ENCODE peak calls at places on chromosomes 7 and 10, in nine cellular contexts. S is H1, Y is small intestine, L is lower lobe of right lung, I is heart left ventricle, R is right atrium auricular region, A is psoas muscle, Z is IMR-90, B is PC-3. H is an unnamed sample.

GRCh38 chr7:7428806-7429205 is 106.9 kb downstream of the COL28A1 start:
- DNase-seq in Z (peak), B (peak), R (no peak), A (no peak), I (no peak), S (no peak), L (no peak), Y (no peak), H (no peak)

GRCh38 chr10:24952146-24952700 is at the start of gene PRTFDC1:
- DNase-seq in S (no peak), B (peak), A (peak), I (peak), R (no peak), L (peak), Y (peak), Z (no peak), H (no peak)

GRCh38 chr10:1169186-1169885 is 113.2 kb downstream of the WDR37 start:
- DNase-seq in I (no peak), B (no peak), A (no peak), Y (no peak), R (no peak), L (no peak), S (no peak), Z (no peak), H (no peak)

GRCh38 chr10:103666109-103666508 is 172.6 kb downstream of the NEURL1 start:
- DNase-seq in Z (peak), R (no peak), B (peak), I (no peak), L (no peak), S (no peak), Y (no peak), A (no peak), H (peak)

GRCh38 chr10:74206727-74207126 is 55.7 kb downstream of the ADK start:
- DNase-seq in L (no peak), Z (no peak), I (no peak), A (peak), B (peak), S (no peak), R (no peak), Y (peak), H (peak)

GRCh38 chr10:129956902-129957673 is 7.0 kb downstream of the EBF3 start:
- DNase-seq in R (no peak), Z (no peak), I (no peak), A (no peak), L (no peak), S (no peak), B (no peak), Y (no peak), H (no peak)

GRCh38 chr10:106559442-106559841 is 605.1 kb downstream of the SORCS1 start:
- DNase-seq in L (no peak), A (no peak), B (peak), Z (peak), S (no peak), I (no peak), R (no peak), Y (no peak), H (no peak)

GRCh38 chr7:22039696-22040095 is 94.0 kb upstream of the CDCA7L start:
- DNase-seq in Y (no peak), I (no peak), L (no peak), R (no peak), S (no peak), B (no peak), Z (no peak), A (no peak), H (no peak)

GRCh38 chr7:2811476-2812118 is 32.5 kb downstream of the GNA12 start:
- DNase-seq in I (no peak), S (no peak), Y (no peak), Z (no peak), L (peak), A (peak), R (peak), B (no peak), H (peak)

GRCh38 chr7:158828343-158829020 is 827 bp downstream of the ESYT2 start:
- DNase-seq in Y (peak), R (no peak), S (no peak), A (peak), I (peak), B (no peak), L (peak), Z (no peak), H (no peak)

GRCh38 chr10:4770766-4771553 is 55.0 kb upstream of the AKR1E2 start:
- DNase-seq in A (no peak), B (peak), Y (peak), R (no peak), Z (peak), I (no peak), L (no peak), S (no peak), H (peak)

GRCh38 chr10:83960125-83960524 is 179.2 kb upstream of the GHITM start:
- DNase-seq in Y (no peak), S (no peak), B (no peak), L (no peak), R (no peak), I (no peak), A (no peak), Z (no peak), H (no peak)

GRCh38 chr10:120942806-120943413 is 91.7 kb downstream of the WDR11 start:
- DNase-seq in Y (peak), B (peak), A (peak), L (peak), S (peak), R (peak), I (peak), Z (peak), H (peak)
- H3K4me3 ChIP-seq in Y (no peak), B (no peak), A (no peak), L (no peak), S (no peak), R (no peak), I (no peak), Z (no peak), H (no peak)

GRCh38 chr7:1694981-1695511 is 25.0 kb downstream of the ELFN1 start:
- DNase-seq in I (no peak), L (peak), A (no peak), Z (no peak), S (no peak), R (no peak), Y (no peak), B (no peak), H (no peak)

GRCh38 chr7:1695800-1696454 is 25.9 kb downstream of the ELFN1 start:
- DNase-seq in L (no peak), R (no peak), I (no peak), B (no peak), A (no peak), S (no peak), Z (no peak), Y (no peak), H (no peak)

GRCh38 chr7:1697499-1698125 is 27.5 kb downstream of the ELFN1 start:
- DNase-seq in Y (no peak), A (no peak), R (no peak), B (no peak), Z (no peak), S (no peak), I (no peak), L (no peak), H (no peak)

GRCh38 chr7:1698221-1698620 is 28.1 kb downstream of the ELFN1 start:
- DNase-seq in I (no peak), L (no peak), Y (no peak), S (no peak), Z (no peak), R (no peak), B (no peak), A (no peak), H (no peak)

GRCh38 chr7:1696671-1697498 is 26.8 kb downstream of the ELFN1 start:
- DNase-seq in S (no peak), Y (no peak), R (no peak), I (no peak), B (no peak), L (peak), A (no peak), Z (no peak), H (no peak)
- H3K4me3 ChIP-seq in S (no peak), Y (no peak), R (no peak), I (no peak), B (no peak), L (no peak), A (no peak), Z (no peak), H (no peak)

GRCh38 chr7:116445447-116445846 is 54.1 kb upstream of the CAV2 start:
- DNase-seq in R (no peak), A (no peak), Z (no peak), S (no peak), Y (no peak), B (no peak), L (no peak), I (no peak), H (no peak)
- H3K4me3 ChIP-seq in R (no peak), A (no peak), Z (no peak), S (no peak), Y (no peak), B (no peak), L (no peak), I (no peak), H (no peak)

GRCh38 chr7:39621784-39622411 is 1.5 kb upstream of the RALA start:
- DNase-seq in Z (peak), L (no peak), A (no peak), R (no peak), S (no peak), I (no peak), B (no peak), Y (no peak), H (no peak)
- H3K4me3 ChIP-seq in Z (no peak), L (no peak), A (peak), R (no peak), S (peak), I (no peak), B (peak), Y (no peak), H (peak)

GRCh38 chr7:4790078-4790465 is 14.6 kb downstream of the AP5Z1 start:
- DNase-seq in R (no peak), S (no peak), L (no peak), Z (no peak), A (no peak), I (no peak), Y (no peak), B (no peak), H (no peak)

GRCh38 chr7:4792537-4793126 is 17.2 kb downstream of the AP5Z1 start:
- DNase-seq in R (no peak), Z (no peak), I (no peak), L (peak), S (no peak), A (no peak), B (no peak), Y (peak), H (no peak)

GRCh38 chr7:4790516-4790991 is 15.1 kb downstream of the AP5Z1 start:
- DNase-seq in Y (no peak), I (no peak), L (no peak), A (no peak), B (no peak), Z (no peak), S (no peak), R (no peak), H (no peak)

GRCh38 chr7:4791101-4791737 is 15.8 kb downstream of the AP5Z1 start:
- DNase-seq in Y (no peak), L (peak), I (peak), B (no peak), R (no peak), Z (no peak), A (no peak), S (no peak), H (no peak)

DNA sequence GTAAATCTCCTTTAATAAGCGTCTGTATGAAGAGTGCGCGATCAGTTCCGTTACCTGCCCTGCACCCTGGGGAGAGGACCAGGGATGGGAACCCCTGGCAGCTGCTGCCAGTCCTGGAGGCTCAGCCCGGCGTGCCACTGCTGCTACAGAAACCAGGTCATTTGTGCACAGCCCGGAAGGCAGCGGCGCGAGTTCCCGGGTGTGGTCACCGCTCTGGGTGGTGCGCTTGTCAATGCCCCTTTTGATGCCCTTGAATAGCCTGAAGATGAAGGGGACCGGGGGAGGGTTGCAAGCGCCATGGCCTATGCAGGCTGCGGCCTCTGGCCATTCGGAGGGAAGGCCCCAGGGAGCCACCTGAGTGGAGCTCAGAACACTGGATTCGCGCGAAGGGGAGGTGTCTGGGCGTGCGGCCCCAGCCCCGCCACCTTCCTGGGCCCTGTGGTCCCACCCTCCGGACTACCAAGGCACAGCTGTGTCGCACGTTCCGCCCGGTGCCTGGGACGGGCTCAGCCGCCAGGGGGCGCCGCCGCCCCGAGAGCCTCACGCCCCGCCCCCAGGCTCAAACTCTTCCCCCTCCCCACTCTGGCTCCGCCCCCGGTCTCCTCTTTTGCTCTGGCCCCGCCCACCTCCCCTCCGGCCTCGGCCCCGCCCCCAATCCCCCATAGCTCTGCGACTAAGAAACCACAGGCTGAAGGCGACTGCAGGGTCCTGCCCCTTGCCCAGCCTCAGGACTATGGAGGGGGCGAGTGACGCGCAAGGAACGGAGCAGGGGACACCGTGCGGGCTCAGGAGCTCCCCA is 16.5 kb downstream of the AP5Z1 start:
- DNase-seq in B (no peak), Y (peak), Z (peak), L (peak), A (peak), I (peak), R (no peak), S (peak), H (peak)
- H3K4me3 ChIP-seq in B (no peak), Y (peak), Z (no peak), L (peak), A (peak), I (peak), R (no peak), S (peak), H (peak)

GRCh38 chr7:123836656-123837055 is 8.3 kb upstream of the HYAL4 start:
- DNase-seq in R (no peak), B (no peak), A (no peak), Y (no peak), I (no peak), S (no peak), Z (no peak), L (no peak), H (no peak)
- H3K4me3 ChIP-seq in R (no peak), B (no peak), A (no peak), Y (no peak), I (no peak), S (no peak), Z (no peak), L (no peak), H (no peak)